ENCODE peak calls at places on chromosomes 7 and 10, in four cellular contexts. One of them, this sample, is unnamed.

GRCh38 chr10:72254891-72255568 is 18.7 kb upstream of the DDIT4 start:
- DNase-seq in activated CD8-positive, alpha-beta T cell treated with anti-CD3 and anti-CD28 coated beads, Interleukin-2, amount 10 ng/mL, durations not matched to agents 7 days and 5 days: peak; percentile 73
- DNase-seq in AG04450: no peak
- DNase-seq in AG09309: no peak
- DNase-seq in this sample: no peak

GRCh38 chr10:101046332-101047238 is 15.2 kb upstream of the KAZALD1 start:
- DNase-seq in activated CD8-positive, alpha-beta T cell treated with anti-CD3 and anti-CD28 coated beads, Interleukin-2, amount 10 ng/mL, durations not matched to agents 7 days and 5 days: no peak
- DNase-seq in AG04450: no peak
- DNase-seq in AG09309: no peak
- DNase-seq in this sample: no peak

GRCh38 chr10:51937313-51937712 is 237.9 kb upstream of the CSTF2T start:
- DNase-seq in activated CD8-positive, alpha-beta T cell treated with anti-CD3 and anti-CD28 coated beads, Interleukin-2, amount 10 ng/mL, durations not matched to agents 7 days and 5 days: no peak
- DNase-seq in AG04450: peak; percentile 42
- DNase-seq in AG09309: peak; percentile 43
- DNase-seq in this sample: no peak

GRCh38 chr10:75405201-75406143 is 3.9 kb upstream of the ZNF503 start:
- DNase-seq in activated CD8-positive, alpha-beta T cell treated with anti-CD3 and anti-CD28 coated beads, Interleukin-2, amount 10 ng/mL, durations not matched to agents 7 days and 5 days: no peak
- DNase-seq in AG04450: no peak
- DNase-seq in AG09309: no peak
- DNase-seq in this sample: peak; percentile 59

GRCh38 chr10:51386248-51386885 is 312.1 kb downstream of the PRKG1 start:
- DNase-seq in activated CD8-positive, alpha-beta T cell treated with anti-CD3 and anti-CD28 coated beads, Interleukin-2, amount 10 ng/mL, durations not matched to agents 7 days and 5 days: no peak
- DNase-seq in AG04450: no peak
- DNase-seq in AG09309: no peak
- DNase-seq in this sample: no peak

GRCh38 chr10:52334595-52334994 is 20.5 kb downstream of the DKK1 start:
- DNase-seq in activated CD8-positive, alpha-beta T cell treated with anti-CD3 and anti-CD28 coated beads, Interleukin-2, amount 10 ng/mL, durations not matched to agents 7 days and 5 days: no peak
- DNase-seq in AG04450: no peak
- DNase-seq in AG09309: no peak
- DNase-seq in this sample: no peak

GRCh38 chr10:71684356-71685173 is 35.0 kb downstream of the C10orf105 start:
- DNase-seq in activated CD8-positive, alpha-beta T cell treated with anti-CD3 and anti-CD28 coated beads, Interleukin-2, amount 10 ng/mL, durations not matched to agents 7 days and 5 days: peak; percentile 51
- DNase-seq in AG04450: no peak
- DNase-seq in AG09309: no peak
- DNase-seq in this sample: no peak

GRCh38 chr7:110669410-110669809 is 421.5 kb upstream of the LRRN3 start:
- DNase-seq in activated CD8-positive, alpha-beta T cell treated with anti-CD3 and anti-CD28 coated beads, Interleukin-2, amount 10 ng/mL, durations not matched to agents 7 days and 5 days: no peak
- DNase-seq in AG04450: no peak
- DNase-seq in AG09309: no peak
- DNase-seq in this sample: no peak

GRCh38 chr7:5594616-5595544 is 171.2 kb upstream of the TNRC18 start:
- DNase-seq in activated CD8-positive, alpha-beta T cell treated with anti-CD3 and anti-CD28 coated beads, Interleukin-2, amount 10 ng/mL, durations not matched to agents 7 days and 5 days: peak; percentile 44
- DNase-seq in AG04450: no peak
- DNase-seq in AG09309: no peak
- DNase-seq in this sample: no peak

GRCh38 chr7:3238525-3239210 is 62.4 kb upstream of the SDK1 start:
- DNase-seq in activated CD8-positive, alpha-beta T cell treated with anti-CD3 and anti-CD28 coated beads, Interleukin-2, amount 10 ng/mL, durations not matched to agents 7 days and 5 days: no peak
- DNase-seq in AG04450: no peak
- DNase-seq in AG09309: no peak
- DNase-seq in this sample: no peak

GRCh38 chr10:43437141-43437860 is 390 bp downstream of the ZNF487 start:
- DNase-seq in activated CD8-positive, alpha-beta T cell treated with anti-CD3 and anti-CD28 coated beads, Interleukin-2, amount 10 ng/mL, durations not matched to agents 7 days and 5 days: no peak
- DNase-seq in AG04450: no peak
- DNase-seq in AG09309: no peak
- DNase-seq in this sample: no peak

GRCh38 chr7:7922684-7923385 is 45.8 kb upstream of the GLCCI1 start:
- DNase-seq in activated CD8-positive, alpha-beta T cell treated with anti-CD3 and anti-CD28 coated beads, Interleukin-2, amount 10 ng/mL, durations not matched to agents 7 days and 5 days: no peak
- DNase-seq in AG04450: no peak
- DNase-seq in AG09309: no peak
- DNase-seq in this sample: no peak

GRCh38 chr7:92982928-92983327 is 134.9 kb downstream of the SAMD9 start:
- DNase-seq in activated CD8-positive, alpha-beta T cell treated with anti-CD3 and anti-CD28 coated beads, Interleukin-2, amount 10 ng/mL, durations not matched to agents 7 days and 5 days: no peak
- DNase-seq in AG04450: no peak
- DNase-seq in AG09309: no peak
- DNase-seq in this sample: no peak

GRCh38 chr10:113475381-113475807 is 77.5 kb upstream of the HABP2 start:
- DNase-seq in activated CD8-positive, alpha-beta T cell treated with anti-CD3 and anti-CD28 coated beads, Interleukin-2, amount 10 ng/mL, durations not matched to agents 7 days and 5 days: no peak
- DNase-seq in AG04450: no peak
- DNase-seq in AG09309: peak; percentile 95
- DNase-seq in this sample: no peak

GRCh38 chr10:115657161-115657850 is 564.1 kb downstream of the ATRNL1 start:
- DNase-seq in activated CD8-positive, alpha-beta T cell treated with anti-CD3 and anti-CD28 coated beads, Interleukin-2, amount 10 ng/mL, durations not matched to agents 7 days and 5 days: no peak
- DNase-seq in AG04450: no peak
- DNase-seq in AG09309: no peak
- DNase-seq in this sample: no peak

GRCh38 chr10:103854265-103854686 is 1.1 kb downstream of the SH3PXD2A start:
- DNase-seq in activated CD8-positive, alpha-beta T cell treated with anti-CD3 and anti-CD28 coated beads, Interleukin-2, amount 10 ng/mL, durations not matched to agents 7 days and 5 days: no peak
- DNase-seq in AG04450: no peak
- DNase-seq in AG09309: no peak
- DNase-seq in this sample: no peak

GRCh38 chr7:16079723-16080122 is 341.6 kb downstream of the CRPPA start:
- DNase-seq in activated CD8-positive, alpha-beta T cell treated with anti-CD3 and anti-CD28 coated beads, Interleukin-2, amount 10 ng/mL, durations not matched to agents 7 days and 5 days: no peak
- DNase-seq in AG04450: no peak
- DNase-seq in AG09309: no peak
- DNase-seq in this sample: no peak

GRCh38 chr10:122112625-122113160 is 123.7 kb downstream of the TACC2 start:
- DNase-seq in activated CD8-positive, alpha-beta T cell treated with anti-CD3 and anti-CD28 coated beads, Interleukin-2, amount 10 ng/mL, durations not matched to agents 7 days and 5 days: no peak
- DNase-seq in AG04450: peak; percentile 87
- DNase-seq in AG09309: peak; percentile 87
- DNase-seq in this sample: peak; percentile 71

GRCh38 chr10:124624456-124624855 is 119.7 kb downstream of the FAM53B start:
- DNase-seq in activated CD8-positive, alpha-beta T cell treated with anti-CD3 and anti-CD28 coated beads, Interleukin-2, amount 10 ng/mL, durations not matched to agents 7 days and 5 days: no peak
- DNase-seq in AG04450: no peak
- DNase-seq in AG09309: no peak
- DNase-seq in this sample: no peak

GRCh38 chr10:35331894-35332640 is 4.2 kb upstream of the CCNY start:
- DNase-seq in activated CD8-positive, alpha-beta T cell treated with anti-CD3 and anti-CD28 coated beads, Interleukin-2, amount 10 ng/mL, durations not matched to agents 7 days and 5 days: no peak
- DNase-seq in AG04450: peak; percentile 66
- DNase-seq in AG09309: peak; percentile 67
- DNase-seq in this sample: no peak

GRCh38 chr10:5071411-5072198 is 22.6 kb upstream of the AKR1C3 start:
- DNase-seq in activated CD8-positive, alpha-beta T cell treated with anti-CD3 and anti-CD28 coated beads, Interleukin-2, amount 10 ng/mL, durations not matched to agents 7 days and 5 days: no peak
- DNase-seq in AG04450: peak; percentile 26
- DNase-seq in AG09309: peak; percentile 63
- DNase-seq in this sample: no peak

GRCh38 chr7:2156756-2157472 is 75.8 kb downstream of the MAD1L1 start:
- DNase-seq in activated CD8-positive, alpha-beta T cell treated with anti-CD3 and anti-CD28 coated beads, Interleukin-2, amount 10 ng/mL, durations not matched to agents 7 days and 5 days: no peak
- DNase-seq in AG04450: no peak
- DNase-seq in AG09309: no peak
- DNase-seq in this sample: no peak

GRCh38 chr7:20269726-20270125 is 52.5 kb upstream of the MACC1 start:
- DNase-seq in activated CD8-positive, alpha-beta T cell treated with anti-CD3 and anti-CD28 coated beads, Interleukin-2, amount 10 ng/mL, durations not matched to agents 7 days and 5 days: no peak
- DNase-seq in AG04450: peak; percentile 10
- DNase-seq in AG09309: peak; percentile 14
- DNase-seq in this sample: no peak

GRCh38 chr7:146956323-146956722 is 839.7 kb downstream of the CNTNAP2 start:
- DNase-seq in activated CD8-positive, alpha-beta T cell treated with anti-CD3 and anti-CD28 coated beads, Interleukin-2, amount 10 ng/mL, durations not matched to agents 7 days and 5 days: no peak
- DNase-seq in AG04450: no peak
- DNase-seq in AG09309: no peak
- DNase-seq in this sample: no peak

GRCh38 chr7:21550076-21550475 is 7.2 kb downstream of the DNAH11 start:
- DNase-seq in activated CD8-positive, alpha-beta T cell treated with anti-CD3 and anti-CD28 coated beads, Interleukin-2, amount 10 ng/mL, durations not matched to agents 7 days and 5 days: no peak
- DNase-seq in AG04450: no peak
- DNase-seq in AG09309: no peak
- DNase-seq in this sample: no peak

GRCh38 chr10:106440767-106441166 is 723.7 kb downstream of the SORCS1 start:
- DNase-seq in activated CD8-positive, alpha-beta T cell treated with anti-CD3 and anti-CD28 coated beads, Interleukin-2, amount 10 ng/mL, durations not matched to agents 7 days and 5 days: no peak
- DNase-seq in AG04450: no peak
- DNase-seq in AG09309: no peak
- DNase-seq in this sample: no peak

GRCh38 chr7:155184923-155185322 is 112.8 kb upstream of the INSIG1 start:
- DNase-seq in activated CD8-positive, alpha-beta T cell treated with anti-CD3 and anti-CD28 coated beads, Interleukin-2, amount 10 ng/mL, durations not matched to agents 7 days and 5 days: no peak
- DNase-seq in AG04450: no peak
- DNase-seq in AG09309: no peak
- DNase-seq in this sample: no peak

GRCh38 chr10:57864789-57865676 is 402.7 kb downstream of the IPMK start:
- DNase-seq in activated CD8-positive, alpha-beta T cell treated with anti-CD3 and anti-CD28 coated beads, Interleukin-2, amount 10 ng/mL, durations not matched to agents 7 days and 5 days: no peak
- DNase-seq in AG04450: no peak
- DNase-seq in AG09309: no peak
- DNase-seq in this sample: no peak

GRCh38 chr10:43573250-43574034 is 974 bp downstream of the ZNF239 start:
- DNase-seq in activated CD8-positive, alpha-beta T cell treated with anti-CD3 and anti-CD28 coated beads, Interleukin-2, amount 10 ng/mL, durations not matched to agents 7 days and 5 days: no peak
- DNase-seq in AG04450: no peak
- DNase-seq in AG09309: no peak
- DNase-seq in this sample: no peak

GRCh38 chr7:29408841-29409243 is 154.8 kb upstream of the PRR15 start:
- DNase-seq in activated CD8-positive, alpha-beta T cell treated with anti-CD3 and anti-CD28 coated beads, Interleukin-2, amount 10 ng/mL, durations not matched to agents 7 days and 5 days: peak; percentile 71
- DNase-seq in AG04450: peak; percentile 16
- DNase-seq in AG09309: peak; percentile 64
- DNase-seq in this sample: peak; percentile 42

GRCh38 chr7:30403477-30403876 is 75.1 kb downstream of the NOD1 start:
- DNase-seq in activated CD8-positive, alpha-beta T cell treated with anti-CD3 and anti-CD28 coated beads, Interleukin-2, amount 10 ng/mL, durations not matched to agents 7 days and 5 days: no peak
- DNase-seq in AG04450: no peak
- DNase-seq in AG09309: no peak
- DNase-seq in this sample: no peak

GRCh38 chr7:50625360-50625759 is 60.2 kb upstream of the DDC start:
- DNase-seq in activated CD8-positive, alpha-beta T cell treated with anti-CD3 and anti-CD28 coated beads, Interleukin-2, amount 10 ng/mL, durations not matched to agents 7 days and 5 days: peak; percentile 16
- DNase-seq in AG04450: no peak
- DNase-seq in AG09309: no peak
- DNase-seq in this sample: no peak

GRCh38 chr10:44039599-44039998 is 345.3 kb downstream of the CXCL12 start:
- DNase-seq in activated CD8-positive, alpha-beta T cell treated with anti-CD3 and anti-CD28 coated beads, Interleukin-2, amount 10 ng/mL, durations not matched to agents 7 days and 5 days: no peak
- DNase-seq in AG04450: no peak
- DNase-seq in AG09309: no peak
- DNase-seq in this sample: no peak

This sample was measured in progenitor cell of endocrine pancreas.